ENCODE peak calls at places on chromosomes 12 and 14, in ten cellular contexts. Y, G, N, Q, I, V, S, L, H and Z are unnamed samples.

GRCh38 chr12:89470741-89471504 is 53.7 kb downstream of the GALNT4 start:
- DNase-seq in Y (peak; percentile 68), G (no peak), N (peak; percentile 33), Q (no peak), I (no peak), V (no peak), S (peak; percentile 30), L (peak; percentile 54), H (peak; percentile 61), Z (no peak)

GRCh38 chr14:52553671-52554575 is 1.3 kb downstream of the GPR137C start:
- DNase-seq in Y (peak; percentile 91), G (peak; percentile 93), N (peak; percentile 81), Q (peak; percentile 94), I (peak; percentile 74), V (peak; percentile 92), S (peak; percentile 85), L (peak; percentile 84), H (peak; percentile 83), Z (peak; percentile 92)

GRCh38 chr14:95516554-95517209 is at the start of gene SYNE3:
- DNase-seq in Y (no peak), G (no peak), N (peak; percentile 47), Q (peak; percentile 72), I (no peak), V (peak; percentile 73), S (no peak), L (no peak), H (peak; percentile 66), Z (no peak)

GRCh38 chr12:24109381-24110039 is 160.0 kb upstream of the SOX5 start:
- DNase-seq in Y (peak; percentile 32), G (no peak), N (no peak), Q (no peak), I (no peak), V (no peak), S (peak; percentile 21), L (peak; percentile 27), H (peak; percentile 47), Z (no peak)

GRCh38 chr12:40834321-40834720 is 142.1 kb downstream of the CNTN1 start:
- DNase-seq in Y (no peak), G (no peak), N (no peak), Q (no peak), I (no peak), V (no peak), S (no peak), L (no peak), H (no peak), Z (no peak)

GRCh38 chr12:101779200-101779599 is 39.9 kb upstream of the SYCP3 start:
- DNase-seq in Y (no peak), G (no peak), N (no peak), Q (no peak), I (no peak), V (no peak), S (no peak), L (no peak), H (no peak), Z (no peak)

GRCh38 chr12:14999421-15000047 is 26.7 kb downstream of the PDE6H start:
- DNase-seq in Y (no peak), G (no peak), N (no peak), Q (no peak), I (no peak), V (no peak), S (peak; percentile 82), L (peak; percentile 29), H (no peak), Z (no peak)

GRCh38 chr12:45336762-45337596 is 121.1 kb downstream of the ANO6 start:
- DNase-seq in Y (peak; percentile 98), G (no peak), N (no peak), Q (no peak), I (no peak), V (no peak), S (peak; percentile 94), L (peak; percentile 92), H (no peak), Z (no peak)

GRCh38 chr12:54419088-54419887 is at the start of gene ITGA5:
- DNase-seq in Y (peak; percentile 69), G (peak; percentile 96), N (no peak), Q (peak; percentile 92), I (peak; percentile 44), V (peak; percentile 81), S (peak; percentile 71), L (peak; percentile 89), H (peak; percentile 77), Z (peak; percentile 87)

GRCh38 chr14:96614528-96614927 is 112.3 kb downstream of the PAPOLA start:
- DNase-seq in Y (no peak), G (no peak), N (no peak), Q (no peak), I (no peak), V (no peak), S (no peak), L (no peak), H (peak; percentile 50), Z (no peak)

GRCh38 chr14:102262894-102263462 is 42.0 kb downstream of the MOK start:
- DNase-seq in Y (peak; percentile 60), G (no peak), N (no peak), Q (no peak), I (peak; percentile 84), V (no peak), S (peak; percentile 72), L (no peak), H (peak; percentile 62), Z (peak; percentile 88)

GRCh38 chr12:57193706-57194245 is 22.8 kb upstream of the NXPH4 start:
- DNase-seq in Y (no peak), G (no peak), N (no peak), Q (no peak), I (no peak), V (no peak), S (no peak), L (no peak), H (no peak), Z (no peak)

GRCh38 chr12:84131076-84131475 is 781.5 kb downstream of the SLC6A15 start:
- DNase-seq in Y (peak; percentile 83), G (no peak), N (no peak), Q (no peak), I (no peak), V (no peak), S (peak; percentile 36), L (peak; percentile 71), H (no peak), Z (no peak)

GRCh38 chr14:56474419-56475022 is 105.1 kb upstream of the TMEM260 start:
- DNase-seq in Y (peak; percentile 41), G (no peak), N (no peak), Q (no peak), I (peak; percentile 37), V (no peak), S (peak; percentile 16), L (peak; percentile 57), H (peak; percentile 60), Z (no peak)

GRCh38 chr12:79982371-79983062 is 47.6 kb upstream of the PPP1R12A start:
- DNase-seq in Y (no peak), G (no peak), N (no peak), Q (no peak), I (no peak), V (no peak), S (peak; percentile 63), L (no peak), H (no peak), Z (no peak)
- H3K4me3 ChIP-seq in Y (no peak overlapping the region), G (no peak overlapping the region), N (no peak overlapping the region), Q (no peak overlapping the region), I (no peak overlapping the region), V (no peak overlapping the region), S (no peak overlapping the region), L (no peak overlapping the region), H (no peak overlapping the region), Z (no peak overlapping the region)

GRCh38 chr12:81381951-81382350 is 304.1 kb downstream of the ACSS3 start:
- DNase-seq in Y (no peak), G (no peak), N (no peak), Q (no peak), I (no peak), V (no peak), S (no peak), L (no peak), H (no peak), Z (no peak)

GRCh38 chr12:81377771-81378170 is 299.9 kb downstream of the ACSS3 start:
- DNase-seq in Y (no peak), G (no peak), N (no peak), Q (no peak), I (no peak), V (no peak), S (no peak), L (no peak), H (no peak), Z (no peak)

GRCh38 chr12:81378601-81379000 is 300.7 kb downstream of the ACSS3 start:
- DNase-seq in Y (no peak), G (no peak), N (no peak), Q (no peak), I (no peak), V (no peak), S (no peak), L (no peak), H (no peak), Z (no peak)

GRCh38 chr12:81375969-81376368 is 298.1 kb downstream of the ACSS3 start:
- DNase-seq in Y (no peak), G (no peak), N (no peak), Q (no peak), I (no peak), V (no peak), S (no peak), L (no peak), H (no peak), Z (no peak)
- H3K4me1 ChIP-seq in Y (no peaks in the 10 kb centered on the region), G (no peaks in the 10 kb centered on the region), N (no peaks in the 10 kb centered on the region), Q (no peaks in the 10 kb centered on the region), I (no peaks in the 10 kb centered on the region), V (no peaks in the 10 kb centered on the region), S (no peaks in the 10 kb centered on the region), L (no peaks in the 10 kb centered on the region), H (no peaks in the 10 kb centered on the region), Z (no peaks in the 10 kb centered on the region)

DNA sequence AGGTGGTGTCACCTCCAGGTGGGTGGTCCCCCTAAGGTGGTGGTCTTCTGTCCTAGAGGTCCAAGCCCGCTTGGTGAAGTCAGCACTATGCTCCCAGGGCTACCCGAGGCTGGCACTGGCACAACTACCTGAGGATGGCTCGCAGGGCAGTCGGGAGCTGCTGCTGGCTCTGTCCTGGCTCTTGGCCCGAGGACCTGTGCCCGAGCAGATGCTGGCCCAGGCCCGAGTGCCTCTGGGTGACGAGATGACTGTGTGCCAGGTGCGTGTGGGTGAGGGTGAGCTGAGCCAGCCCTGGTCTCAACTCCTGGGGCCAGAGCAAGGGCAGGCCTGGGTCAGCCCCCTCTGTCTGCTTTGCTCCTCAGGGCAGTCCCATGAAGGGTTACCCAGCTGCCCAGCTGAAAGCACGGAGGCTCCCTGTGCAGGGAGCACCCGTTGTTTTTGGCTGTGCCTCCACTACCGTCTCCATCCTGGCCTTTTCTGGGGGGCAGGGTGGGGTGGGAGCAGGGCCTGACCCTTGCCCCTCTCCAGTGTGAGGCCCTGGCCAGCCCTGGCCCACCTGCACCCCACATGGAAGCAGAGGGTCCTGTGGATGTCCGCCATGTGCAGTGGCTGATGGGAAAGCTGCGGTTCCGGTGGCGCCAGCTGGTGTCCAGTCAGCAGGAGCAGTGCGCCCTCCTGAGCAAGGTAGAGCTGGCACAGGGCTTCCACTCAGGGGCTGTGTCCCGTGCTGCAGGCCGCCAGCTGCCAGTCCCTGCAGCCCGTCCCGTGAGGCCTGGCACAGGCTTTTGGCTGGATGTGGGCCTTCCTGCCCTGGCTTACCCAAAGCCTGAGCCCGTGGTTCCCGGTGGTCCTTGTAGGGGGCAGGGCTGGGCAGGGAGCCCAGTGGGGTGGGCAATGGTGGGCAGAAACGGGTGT is 1.3 kb downstream of the TEDC1 start:
- DNase-seq in Y (no peak), G (no peak), N (no peak), Q (peak; percentile 66), I (no peak), V (peak; percentile 62), S (no peak), L (no peak), H (no peak), Z (no peak)
- H3K4me3 ChIP-seq in Y (no peak overlapping the region), G (peak overlapping the region; percentile 75), N (peak overlapping the region; percentile 58), Q (no peak overlapping the region), I (peak overlapping the region; percentile 94), V (peak overlapping the region; percentile 83), S (no peak overlapping the region), L (no peak overlapping the region), H (peak overlapping the region; percentile 72), Z (peak overlapping the region; percentile 80)

GRCh38 chr14:85414142-85414541 is 115.8 kb upstream of the FLRT2 start:
- DNase-seq in Y (no peak), G (no peak), N (no peak), Q (no peak), I (no peak), V (no peak), S (no peak), L (no peak), H (no peak), Z (no peak)
- H3K4me1 ChIP-seq in Y (peaks cover 2% of the 10 kb centered on the region), G (no peaks in the 10 kb centered on the region), N (no peaks in the 10 kb centered on the region), Q (no peaks in the 10 kb centered on the region), I (no peaks in the 10 kb centered on the region), V (no peaks in the 10 kb centered on the region), S (peaks cover 2% of the 10 kb centered on the region), L (no peaks in the 10 kb centered on the region), H (no peaks in the 10 kb centered on the region), Z (peaks cover 60% of the 10 kb centered on the region)